ENCODE peak calls at places on chromosomes 1 and 21, in seven cellular contexts. E is neural crest cell, A is WERI-Rb-1, I is heart right ventricle, C is HFF-Myc, K is coronary artery, X is left ventricle myocardium inferior. B is an unnamed sample.

GRCh38 chr1:225962440-225962975 is 21.5 kb upstream of the LEFTY2 start:
- DNase-seq in C (no peak), A (peak), K (no peak), I (peak), X (peak), E (peak), B (peak)

GRCh38 chr1:201760516-201760915 is 68.4 kb upstream of the IPO9 start:
- DNase-seq in X (no peak), A (no peak), E (no peak), I (no peak), C (no peak), K (no peak), B (no peak)

GRCh38 chr1:240314845-240315746 is 223.4 kb downstream of the FMN2 start:
- DNase-seq in X (no peak), E (no peak), I (no peak), A (no peak), C (peak), K (no peak), B (no peak)

GRCh38 chr1:3506943-3507342 is 52.5 kb downstream of the ARHGEF16 start:
- DNase-seq in X (no peak), A (no peak), I (no peak), K (no peak), C (no peak), E (no peak), B (no peak)

GRCh38 chr21:18986197-18986596 is 582.6 kb upstream of the TMPRSS15 start:
- DNase-seq in X (no peak), K (no peak), E (no peak), I (no peak), A (no peak), C (no peak), B (no peak)

GRCh38 chr1:194256010-194256409 is 1069.6 kb upstream of the B3GALT2 start:
- DNase-seq in E (no peak), X (no peak), K (no peak), I (no peak), A (no peak), C (no peak), B (no peak)

GRCh38 chr1:171420810-171421209 is 64.5 kb upstream of the PRRC2C start:
- DNase-seq in I (no peak), C (no peak), A (no peak), K (no peak), E (no peak), X (no peak), B (no peak)

GRCh38 chr1:156103521-156103947 is 11.0 kb upstream of the LMNA start:
- DNase-seq in E (no peak), X (no peak), K (no peak), C (peak), A (no peak), I (no peak), B (peak)

GRCh38 chr1:46960250-46960649 is 19.0 kb upstream of the CYP4A11 start:
- DNase-seq in E (no peak), I (no peak), A (no peak), C (no peak), K (no peak), X (no peak), B (no peak)

GRCh38 chr1:184953600-184954219 is 20.6 kb downstream of the NIBAN1 start:
- DNase-seq in C (no peak), K (no peak), E (no peak), I (no peak), X (no peak), A (no peak), B (no peak)

GRCh38 chr21:33964706-33965325 is 49.2 kb upstream of the ATP5PO start:
- DNase-seq in C (no peak), E (no peak), A (no peak), X (no peak), K (no peak), I (no peak), B (no peak)

GRCh38 chr1:112866151-112866550 is 89.8 kb downstream of the SLC16A1 start:
- DNase-seq in A (no peak), K (no peak), X (no peak), I (no peak), C (no peak), E (no peak), B (no peak)

GRCh38 chr1:153375511-153375910 is at the start of gene S100A12:
- DNase-seq in K (peak), C (peak), E (no peak), X (no peak), I (no peak), A (no peak), B (no peak)

GRCh38 chr1:48704736-48705135 is 72.0 kb downstream of the BEND5 start:
- DNase-seq in A (no peak), E (no peak), X (no peak), C (no peak), K (no peak), I (no peak), B (no peak)

GRCh38 chr1:6386371-6386949 is 7.1 kb downstream of the ACOT7 start:
- DNase-seq in E (no peak), X (no peak), A (no peak), I (no peak), C (no peak), K (no peak), B (no peak)

GRCh38 chr1:29505537-29506220 is 269.4 kb downstream of the PTPRU start:
- DNase-seq in E (no peak), X (no peak), C (no peak), I (no peak), A (no peak), K (peak), B (no peak)

GRCh38 chr1:93662481-93663190 is 19.0 kb downstream of the BCAR3 start:
- DNase-seq in X (no peak), E (no peak), K (no peak), C (no peak), I (no peak), A (no peak), B (no peak)

GRCh38 chr1:55064071-55064581 is 24.8 kb downstream of the PCSK9 start:
- DNase-seq in E (no peak), C (no peak), A (no peak), I (no peak), X (no peak), K (peak), B (peak)

GRCh38 chr1:64183985-64184440 is 19.4 kb upstream of the UBE2U start:
- DNase-seq in A (no peak), E (no peak), C (peak), K (no peak), I (no peak), X (no peak), B (no peak)

GRCh38 chr1:28147264-28148094 is 29.0 kb downstream of the PTAFR start:
- DNase-seq in X (no peak), A (no peak), I (no peak), K (no peak), E (no peak), C (no peak), B (no peak)

GRCh38 chr21:42233067-42233981 is 14.4 kb downstream of the ABCG1 start:
- DNase-seq in I (peak), X (peak), A (no peak), E (no peak), K (peak), C (no peak), B (peak)

GRCh38 chr1:42747125-42747524 is 7.1 kb upstream of the CLDN19 start:
- DNase-seq in A (peak), K (no peak), X (peak), I (peak), E (peak), C (no peak), B (peak)

GRCh38 chr1:162276493-162276892 is 100.2 kb downstream of the SPATA46 start:
- DNase-seq in C (peak), E (no peak), X (no peak), K (no peak), I (no peak), A (no peak), B (no peak)

GRCh38 chr1:242023805-242024204 is 24.9 kb upstream of the MAP1LC3C start:
- DNase-seq in I (no peak), C (no peak), E (no peak), K (no peak), X (no peak), A (no peak), B (no peak)

GRCh38 chr1:42195841-42196240 is 31.3 kb upstream of the GUCA2A start:
- DNase-seq in K (no peak), A (no peak), E (no peak), X (no peak), I (no peak), C (no peak), B (no peak)

DNA sequence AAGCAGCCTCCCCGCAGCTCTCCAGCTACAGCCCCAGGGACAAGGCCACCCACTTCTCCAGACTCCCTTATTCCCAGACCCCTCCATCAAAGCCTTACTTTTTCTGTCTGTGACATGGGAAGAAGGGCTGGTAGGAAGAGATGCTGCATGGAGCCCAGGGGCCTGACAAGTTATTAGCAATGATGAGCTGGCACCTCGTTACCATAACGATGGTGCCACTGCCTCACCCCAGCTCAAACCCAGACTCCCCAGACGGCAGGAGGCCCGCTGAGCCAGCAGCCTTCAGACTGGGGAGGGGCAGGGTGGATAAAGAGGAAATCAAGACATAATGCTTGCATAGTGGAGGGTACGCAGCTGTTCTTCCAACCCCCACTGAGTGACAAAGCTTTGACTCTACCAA is 3.3 kb downstream of the DLGAP3 start:
- DNase-seq in A (peak), X (no peak), I (no peak), C (no peak), E (no peak), K (peak), B (no peak)
- TF ChIP-seq CTCF in A (no peak), X (no peak), I (no peak), C (no peak), E (no peak), K (no peak), B (no peak)

GRCh38 chr1:53190210-53190611 is 6.4 kb upstream of the CPT2 start:
- DNase-seq in A (peak), C (no peak), I (no peak), K (no peak), E (no peak), X (no peak), B (no peak)
- TF ChIP-seq CTCF in A (peak), C (no peak), I (no peak), K (no peak), E (no peak), X (no peak), B (no peak)

DNA sequence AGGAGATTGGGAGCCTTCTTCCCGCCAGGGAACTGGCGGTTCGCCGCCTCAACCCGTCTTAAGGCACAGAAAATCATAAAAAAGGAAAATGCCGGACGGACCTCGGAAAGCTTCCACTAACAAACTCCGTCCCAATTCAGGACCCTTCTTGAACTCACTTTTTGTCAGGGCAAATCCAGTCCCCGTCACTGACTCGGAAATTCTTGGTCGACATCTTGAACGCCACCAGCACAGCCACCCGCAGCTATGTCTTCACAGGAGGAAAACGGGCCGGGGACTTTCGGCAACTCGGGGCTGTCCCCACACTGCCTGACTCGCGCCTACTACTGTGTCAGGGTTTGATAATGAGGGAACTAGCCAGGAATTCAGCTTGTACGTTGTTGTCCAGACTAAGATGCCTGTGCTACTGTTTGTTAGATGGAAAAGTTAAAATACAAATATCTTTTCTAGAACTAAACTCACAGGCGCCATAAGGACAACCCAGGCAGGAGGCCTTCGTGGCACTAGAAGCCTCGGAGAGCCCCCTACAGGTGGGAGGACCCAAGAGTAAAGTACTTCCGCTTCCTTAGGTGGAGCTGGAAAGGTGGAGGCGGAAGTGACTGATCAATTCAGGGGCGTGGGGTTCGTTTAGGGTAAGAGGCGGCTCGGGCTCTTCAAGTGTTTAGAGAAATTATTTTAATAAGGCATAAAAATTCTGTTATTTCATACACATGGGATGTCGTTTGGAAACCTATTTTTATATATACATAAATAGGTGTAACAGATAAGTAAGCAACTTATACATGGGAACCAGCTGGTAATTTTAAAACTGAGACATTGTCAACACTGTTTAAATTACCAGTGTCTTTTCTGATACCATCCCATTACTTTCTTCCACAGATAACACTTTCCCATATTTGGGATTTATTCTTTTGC is at the start of gene ZRANB2:
- DNase-seq in I (peak), C (peak), K (peak), E (peak), X (peak), A (peak), B (peak)
- TF ChIP-seq CTCF in I (peak), C (peak), K (peak), E (peak), X (peak), A (peak), B (no peak)

GRCh38 chr1:180360333-180361075 is 130.4 kb downstream of the LHX4 start:
- DNase-seq in X (no peak), E (no peak), K (no peak), C (peak), I (no peak), A (no peak), B (no peak)
- TF ChIP-seq CTCF in X (no peak), E (no peak), K (no peak), C (no peak), I (no peak), A (no peak), B (no peak)

DNA sequence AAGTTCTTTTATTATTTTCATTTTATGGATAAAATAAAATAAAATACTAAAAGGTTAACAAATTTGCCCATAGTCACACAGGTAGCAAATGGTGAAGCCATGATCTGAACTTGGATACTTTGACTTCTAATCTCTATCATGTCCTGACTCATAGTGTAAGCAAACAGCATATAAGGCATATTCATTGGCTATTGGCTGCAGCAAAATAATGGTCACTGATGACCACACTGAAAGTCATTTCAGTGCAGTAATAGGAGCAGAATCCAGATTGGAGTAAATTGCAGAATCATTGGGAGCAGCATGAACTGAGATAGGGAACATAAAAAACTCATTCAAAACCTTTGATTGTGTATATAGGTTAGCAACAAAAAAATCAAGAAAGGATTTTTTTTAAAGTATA is 262.9 kb downstream of the PLA2G4A start:
- DNase-seq in A (no peak), C (no peak), K (no peak), E (no peak), I (no peak), X (no peak), B (no peak)
- TF ChIP-seq CTCF in A (no peak), C (no peak), K (no peak), E (no peak), I (no peak), X (no peak), B (no peak)

GRCh38 chr1:150619576-150620509 is 9.6 kb downstream of the ENSA start:
- DNase-seq in A (peak), I (no peak), X (no peak), K (no peak), C (peak), E (no peak), B (no peak)
- TF ChIP-seq CTCF in A (peak), I (peak), X (peak), K (no peak), C (peak), E (no peak), B (no peak)

GRCh38 chr1:17630048-17630830 is 90.7 kb downstream of the ARHGEF10L start:
- DNase-seq in K (peak), C (no peak), I (peak), X (peak), A (no peak), E (no peak), B (no peak)

GRCh38 chr1:17631410-17631809 is 91.9 kb downstream of the ARHGEF10L start:
- DNase-seq in K (no peak), I (no peak), C (no peak), A (no peak), X (no peak), E (no peak), B (no peak)

GRCh38 chr1:17632106-17632505 is 92.6 kb downstream of the ARHGEF10L start:
- DNase-seq in C (no peak), I (no peak), X (no peak), K (no peak), E (no peak), A (no peak), B (no peak)

GRCh38 chr1:17627239-17628052 is 87.9 kb downstream of the ARHGEF10L start:
- DNase-seq in K (no peak), X (no peak), C (no peak), A (no peak), I (no peak), E (no peak), B (no peak)

DNA sequence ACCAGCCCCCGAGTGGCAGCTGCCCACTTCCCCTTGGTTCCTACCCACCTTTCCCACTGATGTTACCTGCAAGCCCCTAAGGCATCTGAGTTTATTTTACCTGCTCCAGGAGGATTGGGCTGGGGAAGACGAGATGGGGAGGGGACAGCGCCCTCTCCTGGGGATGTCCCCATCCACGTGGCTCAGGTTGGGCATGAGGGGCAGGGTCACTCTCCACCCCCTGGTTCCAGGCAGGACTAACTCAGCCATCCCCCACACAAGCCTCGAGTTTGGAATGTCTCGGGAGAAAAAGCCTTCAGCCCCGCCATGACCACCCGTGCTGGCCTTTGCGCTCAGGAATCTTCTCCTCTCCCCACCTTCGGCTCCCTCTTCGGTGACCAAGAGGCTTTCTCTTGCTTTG is 90.0 kb downstream of the ARHGEF10L start:
- DNase-seq in C (no peak), I (no peak), K (no peak), A (peak), E (no peak), X (no peak), B (peak)
- TF ChIP-seq CTCF in C (peak), I (no peak), K (no peak), A (peak), E (peak), X (peak), B (no peak)

DNA sequence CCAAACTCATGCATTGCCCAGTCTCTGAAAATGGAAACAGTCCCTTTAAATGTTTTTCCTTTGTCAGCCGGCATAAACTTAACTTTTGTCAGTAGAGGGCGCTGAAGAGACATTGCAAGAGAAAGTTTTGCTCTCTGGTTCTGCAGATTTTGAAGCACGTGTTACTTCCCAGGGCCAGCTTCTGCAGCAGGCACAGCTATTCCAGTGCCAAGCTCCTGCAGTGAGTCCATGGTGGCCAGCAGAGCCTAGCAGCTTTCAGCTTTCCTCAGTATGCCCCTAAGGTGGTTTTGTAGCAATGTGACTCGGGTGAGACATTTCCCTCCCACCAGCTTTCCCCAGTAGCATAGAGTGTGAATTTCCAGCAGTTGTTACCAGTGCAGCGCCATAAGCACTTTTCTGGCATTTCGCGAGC is 2.6 kb upstream of the IFI44L start:
- DNase-seq in K (peak), A (peak), E (peak), C (peak), I (peak), X (peak), B (peak)
- TF ChIP-seq CTCF in K (peak), A (peak), E (peak), C (peak), I (peak), X (peak), B (peak)

DNA sequence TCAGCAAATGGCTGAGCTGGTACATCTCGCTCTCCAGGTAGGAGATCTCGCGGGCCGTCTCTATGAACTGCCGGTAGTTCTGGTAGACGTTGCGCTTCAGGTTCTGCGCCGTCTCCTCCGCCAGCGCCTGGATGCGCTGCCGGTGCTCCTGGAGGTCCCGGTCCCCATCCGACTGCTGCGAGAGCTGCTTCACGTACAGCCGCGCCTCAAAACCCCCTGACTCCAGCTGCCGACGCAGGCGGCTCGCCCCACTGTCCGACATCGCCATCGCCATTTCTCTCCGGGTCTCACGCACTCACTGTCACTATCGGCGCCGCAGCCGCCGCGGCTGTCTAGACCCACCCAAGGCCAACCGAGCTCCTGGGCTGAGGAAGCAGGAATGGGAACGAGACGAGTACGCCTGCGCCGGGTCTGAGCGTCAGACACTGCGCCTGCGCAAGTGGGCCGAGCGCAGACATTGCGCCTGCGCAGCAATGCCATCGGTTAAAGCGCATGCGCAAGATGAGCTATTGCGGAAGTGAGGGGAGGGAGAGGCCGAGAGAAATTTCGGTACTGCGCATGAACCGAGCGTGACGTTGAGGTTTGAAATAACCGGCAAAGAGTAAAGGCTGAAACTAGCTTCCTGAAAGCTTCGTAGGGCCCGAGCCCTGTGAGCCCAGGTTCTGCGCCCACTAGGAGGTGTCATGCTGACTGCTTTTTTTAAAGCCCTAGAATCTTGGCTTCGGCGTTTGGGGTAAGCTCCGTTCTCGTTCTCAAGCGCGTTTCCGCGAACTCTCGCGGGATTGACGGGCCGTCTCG is at the start of gene EXOC8:
- DNase-seq in C (peak), E (peak), A (peak), I (peak), K (peak), X (peak), B (peak)
- TF ChIP-seq CTCF in C (no peak), E (no peak), A (peak), I (no peak), K (no peak), X (peak), B (no peak)